ENCODE peak calls at places on chromosomes 16 and 17, in eight cellular contexts. I is activated T-cell treated with anti-CD3 and anti-CD28 coated beads, Interleukin-2, amount 50 U/mL, for 4 hours; X is B cell; G is kidney tubule cell; O is non-pigmented ciliary epithelial cell; P is GM12878; B is iPS-NIHi11; V is choroid plexus epithelial cell. A is an unnamed sample.

GRCh38 chr17:1714488-1714979 is 4.4 kb upstream of the TLCD2 start:
- DNase-seq in O (peak; percentile 89), V (peak; percentile 99), G (peak; percentile 96), P (no peak), I (no peak), B (peak; percentile 79), X (peak; percentile 35), A (no peak)

GRCh38 chr17:72614871-72615626 is 477.4 kb downstream of the SLC39A11 start:
- DNase-seq in P (no peak), O (no peak), V (peak; percentile 57), G (peak; percentile 97), I (no peak), X (no peak), B (no peak), A (no peak)

GRCh38 chr17:42288985-42289862 is 926 bp downstream of the STAT5A start:
- DNase-seq in V (no peak), I (peak; percentile 60), P (no peak), G (no peak), O (no peak), X (peak; percentile 79), B (peak; percentile 64), A (peak; percentile 70)

GRCh38 chr16:50185005-50185505 is 31.9 kb downstream of the TENT4B start:
- DNase-seq in I (no peak), O (no peak), V (peak; percentile 61), G (peak; percentile 99), X (no peak), B (no peak), P (no peak), A (no peak)

GRCh38 chr16:88820335-88821025 is 8.8 kb upstream of the APRT start:
- DNase-seq in P (no peak), I (no peak), X (no peak), G (no peak), B (no peak), V (no peak), O (no peak), A (no peak)

GRCh38 chr17:2049333-2050245 is 5.3 kb upstream of the HIC1 start:
- DNase-seq in B (peak; percentile 91), V (peak; percentile 85), X (peak; percentile 97), G (peak; percentile 84), O (no peak), I (peak; percentile 94), P (no peak), A (peak; percentile 96)

GRCh38 chr17:50274142-50274944 is at the start of gene TMEM92:
- DNase-seq in X (no peak), B (peak; percentile 89), G (peak; percentile 64), V (no peak), O (no peak), I (no peak), P (no peak), A (no peak)

GRCh38 chr17:29909604-29910003 is 20.4 kb downstream of the SSH2 start:
- DNase-seq in O (no peak), X (no peak), G (peak; percentile 47), B (no peak), I (no peak), P (no peak), V (peak; percentile 24), A (no peak)

GRCh38 chr17:80866050-80866793 is 125.4 kb upstream of the CHMP6 start:
- DNase-seq in P (peak; percentile 31), G (peak; percentile 65), X (peak; percentile 70), V (peak; percentile 82), O (no peak), B (peak; percentile 75), I (peak; percentile 66), A (peak; percentile 78)

GRCh38 chr17:35170968-35171771 is 23.0 kb downstream of the SLC35G3 start:
- DNase-seq in B (no peak), V (peak; percentile 54), I (peak; percentile 15), P (no peak), G (peak; percentile 13), O (no peak), X (no peak), A (peak; percentile 56)

GRCh38 chr16:57341441-57342303 is 16.9 kb upstream of the CCL22 start:
- DNase-seq in I (no peak), B (peak; percentile 32), X (no peak), G (peak; percentile 99), P (no peak), O (peak; percentile 88), V (peak; percentile 85), A (no peak)

GRCh38 chr17:78999947-79000395 is 9.6 kb downstream of the CANT1 start:
- DNase-seq in G (no peak), X (no peak), O (no peak), V (no peak), B (no peak), I (no peak), P (no peak), A (no peak)

GRCh38 chr16:24382929-24383328 is 126.8 kb downstream of the CACNG3 start:
- DNase-seq in G (no peak), B (peak; percentile 17), V (no peak), O (no peak), P (no peak), I (no peak), X (no peak), A (no peak)

GRCh38 chr17:80854220-80854619 is 137.4 kb upstream of the CHMP6 start:
- DNase-seq in I (no peak), O (no peak), V (no peak), B (no peak), G (no peak), X (no peak), P (no peak), A (no peak)